ENCODE peak calls at places on chromosome 1, in ten cellular contexts. S is omental fat pad, L is upper lobe of right lung, V is WTC11, P is epithelial cell of esophagus, Q is psoas muscle, K is AG09309, E is A549, C is uterus, I is GM12865. A is an unnamed sample.

GRCh38 chr1:18572022-18572920 is 58.4 kb upstream of the PAX7 start:
- DNase-seq in S (no peak), L (no peak), V (no peak), P (no peak), Q (no peak), K (no peak), E (no peak), C (no peak), I (no peak), A (no peak)

GRCh38 chr1:17292299-17293198 is 15.4 kb upstream of the PADI4 start:
- DNase-seq in S (no peak), L (no peak), V (no peak), P (peak; percentile 84), Q (no peak), K (no peak), E (no peak), C (no peak), I (no peak), A (no peak)

GRCh38 chr1:49765034-49765433 is 258.7 kb downstream of the AGBL4 start:
- DNase-seq in S (no peak), L (no peak), V (peak; percentile 19), P (peak; percentile 1), Q (no peak), K (no peak), E (no peak), C (no peak), I (no peak), A (no peak)

GRCh38 chr1:119000371-119001180 is 12.4 kb upstream of the TBX15 start:
- DNase-seq in S (no peak), L (no peak), V (no peak), P (no peak), Q (peak; percentile 70), K (no peak), E (no peak), C (no peak), I (no peak), A (no peak)

GRCh38 chr1:157975216-157975615 is 18.2 kb upstream of the KIRREL1 start:
- DNase-seq in S (no peak), L (no peak), V (no peak), P (no peak), Q (no peak), K (no peak), E (no peak), C (no peak), I (no peak), A (no peak)

GRCh38 chr1:164184273-164184672 is 374.7 kb upstream of the PBX1 start:
- DNase-seq in S (no peak), L (no peak), V (no peak), P (peak; percentile 69), Q (no peak), K (no peak), E (no peak), C (no peak), I (no peak), A (no peak)

GRCh38 chr1:230153655-230154296 is 86.7 kb downstream of the GALNT2 start:
- DNase-seq in S (no peak), L (no peak), V (no peak), P (peak; percentile 47), Q (no peak), K (peak; percentile 67), E (no peak), C (no peak), I (no peak), A (no peak)

GRCh38 chr1:161792740-161793139 is 26.6 kb downstream of the ATF6 start:
- DNase-seq in S (no peak), L (no peak), V (no peak), P (peak; percentile 84), Q (no peak), K (peak; percentile 70), E (peak; percentile 74), C (no peak), I (peak; percentile 66), A (no peak)

GRCh38 chr1:212901290-212901689 is 43.2 kb downstream of the FLVCR1 start:
- DNase-seq in S (no peak), L (no peak), V (no peak), P (no peak), Q (no peak), K (no peak), E (no peak), C (no peak), I (no peak), A (no peak)

GRCh38 chr1:214404571-214405213 is 123.7 kb downstream of the SMYD2 start:
- DNase-seq in S (no peak), L (no peak), V (peak; percentile 42), P (peak; percentile 90), Q (no peak), K (no peak), E (no peak), C (no peak), I (no peak), A (no peak)

GRCh38 chr1:152244576-152244975 is 20.6 kb upstream of the HRNR start:
- DNase-seq in S (no peak), L (no peak), V (no peak), P (peak; percentile 85), Q (no peak), K (no peak), E (no peak), C (no peak), I (no peak), A (no peak)

GRCh38 chr1:7712731-7713323 is 58.3 kb upstream of the VAMP3 start:
- DNase-seq in S (no peak), L (no peak), V (no peak), P (no peak), Q (no peak), K (no peak), E (no peak), C (no peak), I (no peak), A (no peak)
- TF ChIP-seq CTCF in S (no peak), L (no peak), V (no peak), P (no peak), Q (no peak), K (no peak), E (no peak), C (no peak), I (no peak), A (no peak)

GRCh38 chr1:101444873-101445618 is 208.2 kb downstream of the S1PR1 start:
- DNase-seq in S (no peak), L (no peak), V (no peak), P (no peak), Q (no peak), K (no peak), E (no peak), C (no peak), I (peak; percentile 66), A (no peak)

GRCh38 chr1:101448018-101448417 is 211.2 kb downstream of the S1PR1 start:
- DNase-seq in S (no peak), L (no peak), V (no peak), P (no peak), Q (no peak), K (no peak), E (no peak), C (no peak), I (no peak), A (no peak)

GRCh38 chr1:101440484-101440883 is 203.7 kb downstream of the S1PR1 start:
- DNase-seq in S (no peak), L (no peak), V (no peak), P (no peak), Q (no peak), K (no peak), E (no peak), C (no peak), I (no peak), A (no peak)

GRCh38 chr1:101444381-101444780 is 207.6 kb downstream of the S1PR1 start:
- DNase-seq in S (no peak), L (no peak), V (no peak), P (no peak), Q (no peak), K (no peak), E (no peak), C (no peak), I (peak; percentile 65), A (no peak)
- TF ChIP-seq CTCF in S (no peak), L (no peak), V (no peak), P (no peak), Q (no peak), K (no peak), E (no peak), C (no peak), I (no peak), A (no peak)

GRCh38 chr1:92834617-92835016 is 2.8 kb downstream of the RPL5 start:
- DNase-seq in S (no peak), L (no peak), V (no peak), P (no peak), Q (no peak), K (no peak), E (no peak), C (no peak), I (no peak), A (no peak)

GRCh38 chr1:92832537-92833160 is 809 bp downstream of the RPL5 start:
- DNase-seq in S (no peak), L (no peak), V (no peak), P (no peak), Q (no peak), K (no peak), E (no peak), C (no peak), I (peak; percentile 32), A (no peak)

GRCh38 chr1:92833840-92834239 is 2.0 kb downstream of the RPL5 start:
- DNase-seq in S (no peak), L (no peak), V (no peak), P (peak; percentile 17), Q (no peak), K (no peak), E (no peak), C (no peak), I (no peak), A (no peak)

GRCh38 chr1:92831368-92831761 is 475 bp upstream of the RPL5 start:
- DNase-seq in S (no peak), L (no peak), V (no peak), P (no peak), Q (no peak), K (no peak), E (no peak), C (no peak), I (no peak), A (no peak)

DNA sequence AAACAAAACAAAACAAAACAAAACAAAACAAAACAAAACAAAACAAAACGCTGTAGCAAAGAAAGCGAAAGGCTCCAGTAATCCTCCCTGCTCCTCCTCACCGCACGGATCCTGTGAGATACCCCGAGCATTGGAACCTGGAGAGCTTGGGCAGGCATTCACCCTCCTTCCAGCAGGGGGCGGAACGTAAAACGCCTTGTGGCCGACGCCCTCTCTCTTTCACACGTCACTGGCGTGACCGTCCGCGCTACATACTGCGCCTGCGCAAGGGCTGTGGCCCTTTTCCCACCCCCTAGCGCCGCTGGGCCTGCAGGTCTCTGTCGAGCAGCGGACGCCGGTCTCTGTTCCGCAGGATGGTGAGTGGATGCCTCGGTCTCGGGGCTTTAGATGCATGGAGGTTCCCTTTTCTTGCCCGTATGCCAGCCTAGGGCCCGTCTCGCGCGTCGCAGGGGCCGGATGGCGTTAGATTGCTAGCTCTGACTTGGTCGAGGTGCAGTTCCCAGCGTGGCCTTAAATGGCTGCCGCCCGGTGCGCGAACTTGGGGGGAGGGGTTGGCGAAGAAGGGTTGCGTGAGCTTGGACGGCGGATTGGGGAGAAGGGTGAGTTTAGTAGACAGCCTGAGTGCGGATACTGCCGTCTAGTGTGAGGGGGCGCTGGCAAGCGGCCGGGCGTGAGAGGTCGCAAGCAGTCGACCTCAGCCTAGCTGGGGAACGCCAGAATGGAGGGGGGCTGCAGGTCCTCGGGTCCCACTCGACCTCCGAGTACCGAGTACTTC is at the start of gene RPL5:
- DNase-seq in S (peak; percentile 81), L (peak; percentile 98), V (peak; percentile 97), P (peak; percentile 97), Q (peak; percentile 99), K (peak; percentile 86), E (peak; percentile 97), C (peak; percentile 97), I (peak; percentile 99), A (peak; percentile 98)
- TF ChIP-seq CTCF in S (peak; percentile 60), L (peak; percentile 90), V (peak; percentile 81), P (peak; percentile 95), Q (peak; percentile 86), K (peak; percentile 95), E (peak; percentile 72), C (peak; percentile 95), I (peak; percentile 98), A (no peak)

GRCh38 chr1:52072291-52072690 is 16.2 kb downstream of the BTF3L4 start:
- DNase-seq in S (no peak), L (no peak), V (no peak), P (no peak), Q (no peak), K (no peak), E (no peak), C (no peak), I (no peak), A (no peak)
- TF ChIP-seq CTCF in S (no peak), L (no peak), V (no peak), P (no peak), Q (no peak), K (no peak), E (no peak), C (no peak), I (no peak), A (no peak)

A was measured in activated B cell treated with CpG ODN at 0.5 μM for 24 hours.